ENCODE peak calls at places on chromosomes 13 and 19, in four cellular contexts. Y is K562, P is HepG2, E is SK-N-SH. A is an unnamed sample.

GRCh38 chr13:108851660-108852059 is 222.2 kb downstream of the MYO16 start:
- DNase-seq in Y (no peak), P (no peak), E (no peak), A (no peak)

GRCh38 chr19:34308381-34309367 is 54.3 kb downstream of the GARRE1 start:
- DNase-seq in E (no peak), P (no peak), Y (no peak), A (no peak)

GRCh38 chr19:8640402-8641004 is 10.1 kb downstream of the NFILZ start:
- DNase-seq in E (no peak), Y (no peak), P (peak), A (no peak)

GRCh38 chr19:46471778-46472543 is 598 bp upstream of the PNMA8A start:
- DNase-seq in E (no peak), Y (no peak), P (no peak), A (no peak)

GRCh38 chr19:52778811-52779210 is 7.8 kb downstream of the ZNF600 start:
- DNase-seq in E (no peak), P (no peak), Y (no peak), A (no peak)

GRCh38 chr13:73138276-73138950 is 79.6 kb downstream of the KLF5 start:
- DNase-seq in E (no peak), P (peak), Y (no peak), A (no peak)

GRCh38 chr13:33494596-33495214 is 209.2 kb upstream of the STARD13 start:
- DNase-seq in E (no peak), P (peak), Y (no peak), A (no peak)

GRCh38 chr19:19822148-19822429 is 539 bp upstream of the ZNF506 start:
- DNase-seq in Y (no peak), E (peak), P (no peak), A (no peak)

GRCh38 chr19:32671883-32672282 is 3.1 kb downstream of the ANKRD27 start:
- DNase-seq in P (no peak), E (no peak), Y (peak), A (no peak)

GRCh38 chr19:47313754-47314133 is 4.1 kb downstream of the C5AR1 start:
- DNase-seq in P (no peak), Y (no peak), E (no peak), A (no peak)

GRCh38 chr13:93915269-93915809 is 564.1 kb downstream of the DCT start:
- DNase-seq in Y (no peak), E (no peak), P (no peak), A (no peak)

GRCh38 chr13:110486061-110486780 is 75.3 kb downstream of the RAB20 start:
- DNase-seq in P (no peak), E (no peak), Y (no peak), A (no peak)

GRCh38 chr13:108897955-108898354 is 268.5 kb downstream of the MYO16 start:
- DNase-seq in Y (no peak), E (no peak), P (no peak), A (no peak)

GRCh38 chr19:1824252-1824622 is 12.2 kb upstream of the ATP8B3 start:
- DNase-seq in P (no peak), Y (no peak), E (no peak), A (no peak)

GRCh38 chr13:64305246-64305645 is 2889.6 kb upstream of the PCDH20 start:
- DNase-seq in E (no peak), P (no peak), Y (no peak), A (no peak)

GRCh38 chr13:58625703-58626389 is 994.3 kb downstream of the PCDH17 start:
- DNase-seq in P (no peak), E (no peak), Y (no peak), A (no peak)

GRCh38 chr13:95426631-95427030 is 125.4 kb upstream of the ABCC4 start:
- DNase-seq in E (no peak), P (no peak), Y (no peak), A (no peak)

GRCh38 chr19:7811989-7812388 is 18.0 kb upstream of the EVI5L start:
- DNase-seq in Y (no peak), E (no peak), P (no peak), A (no peak)

GRCh38 chr19:1540353-1540925 is 16.6 kb downstream of the PLK5 start:
- DNase-seq in E (no peak), Y (no peak), P (no peak), A (no peak)

GRCh38 chr19:19446655-19447437 is 41.4 kb downstream of the GATAD2A start:
- DNase-seq in P (no peak), Y (no peak), E (no peak), A (no peak)

GRCh38 chr19:47071731-47072130 is 23.3 kb upstream of the TMEM160 start:
- DNase-seq in P (no peak), E (no peak), Y (no peak), A (no peak)

GRCh38 chr19:11423804-11424318 is 4.7 kb upstream of the RGL3 start:
- DNase-seq in Y (no peak), P (no peak), E (peak), A (no peak)

GRCh38 chr19:35959040-35959967 is 23.1 kb downstream of the LRFN3 start:
- DNase-seq in P (no peak), Y (peak), E (peak), A (peak)

GRCh38 chr13:52034616-52035226 is 10.2 kb downstream of the UTP14C start:
- DNase-seq in P (no peak), Y (no peak), E (no peak), A (no peak)

GRCh38 chr19:7230826-7231225 is 63.4 kb downstream of the INSR start:
- DNase-seq in P (no peak), E (no peak), Y (no peak), A (no peak)

GRCh38 chr13:90185734-90186133 is 1161.8 kb upstream of the MIR17HG start:
- DNase-seq in E (no peak), P (no peak), Y (no peak), A (no peak)

GRCh38 chr19:291561-292280 is 518 bp upstream of the PLPP2 start:
- DNase-seq in P (no peak), E (peak), Y (peak), A (peak)

GRCh38 chr13:111868716-111869115 is 198.2 kb upstream of the SOX1 start:
- DNase-seq in P (no peak), E (no peak), Y (no peak), A (no peak)

GRCh38 chr19:10464456-10464855 is 38.7 kb downstream of the KEAP1 start:
- DNase-seq in P (no peak), E (no peak), Y (no peak), A (no peak)

GRCh38 chr13:109479991-109480696 is 306.2 kb downstream of the IRS2 start:
- DNase-seq in Y (no peak), E (no peak), P (no peak), A (no peak)

GRCh38 chr19:2003901-2004300 is 11.6 kb downstream of the BTBD2 start:
- DNase-seq in Y (no peak), P (no peak), E (no peak), A (no peak)

GRCh38 chr13:21834511-21834910 is 163.6 kb downstream of the FGF9 start:
- DNase-seq in Y (no peak), E (no peak), P (peak), A (no peak)

GRCh38 chr13:32023698-32024097 is 7.9 kb upstream of the FRY start:
- DNase-seq in P (no peak), E (no peak), Y (no peak), A (no peak)

GRCh38 chr19:33677745-33678426 is 56.1 kb downstream of the CHST8 start:
- DNase-seq in E (no peak), Y (peak), P (no peak), A (peak)

GRCh38 chr13:40328091-40328490 is 338.4 kb downstream of the FOXO1 start:
- DNase-seq in E (no peak), Y (no peak), P (no peak), A (no peak)

DNA sequence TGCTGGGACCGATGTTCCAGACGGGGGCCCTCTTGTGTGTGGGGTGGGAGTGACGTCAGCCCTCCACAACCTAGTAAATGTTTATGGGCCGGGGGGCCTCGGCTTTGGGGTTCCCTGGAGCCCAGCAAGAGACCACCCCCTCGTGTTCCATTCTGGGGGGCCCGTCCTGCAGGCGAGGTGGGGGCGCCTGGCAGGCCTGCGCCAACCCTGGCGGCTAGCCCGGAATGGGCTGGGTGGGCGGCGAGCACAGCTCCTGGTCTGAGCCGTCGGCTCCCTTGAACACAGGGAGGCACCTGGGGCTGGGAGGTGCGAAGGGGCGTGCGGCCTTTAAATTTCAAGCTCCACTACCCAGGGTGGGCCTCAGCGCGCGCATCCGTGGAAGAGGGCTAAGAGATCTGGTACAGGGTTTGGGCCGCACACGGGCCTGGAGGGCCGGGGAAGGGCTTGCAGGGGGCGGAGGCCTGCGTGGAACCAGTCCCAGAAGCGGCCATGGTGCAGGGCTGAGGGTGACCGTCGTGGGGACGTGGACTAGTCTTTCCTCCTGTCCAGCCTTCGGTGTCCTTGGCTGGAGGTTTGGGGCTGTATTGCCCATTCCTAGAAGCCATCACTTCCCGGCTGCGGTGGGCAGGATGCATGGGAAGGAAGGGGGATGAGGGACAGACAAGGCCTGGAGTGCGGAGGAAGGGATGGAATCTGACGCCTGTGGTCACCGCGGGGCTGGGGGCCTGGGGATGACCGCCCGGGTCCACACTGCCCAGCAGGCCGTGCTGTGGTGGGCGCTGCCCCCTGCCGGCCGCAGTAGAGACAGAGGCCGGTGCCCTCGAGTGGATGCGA is 11.4 kb downstream of the NDUFA11 start:
- DNase-seq in E (peak), P (no peak), Y (peak), A (peak)
- TF ChIP-seq FOXJ3 in E (no peak), P (no peak), Y (no peak), A (no peak)

GRCh38 chr13:99433543-99434075 is 67.7 kb upstream of the TM9SF2 start:
- DNase-seq in P (no peak), Y (no peak), E (no peak), A (no peak)

GRCh38 chr13:99435116-99435515 is 66.2 kb upstream of the TM9SF2 start:
- DNase-seq in P (no peak), Y (no peak), E (no peak), A (no peak)

GRCh38 chr13:99436013-99436412 is 65.3 kb upstream of the TM9SF2 start:
- DNase-seq in P (peak), E (no peak), Y (no peak), A (no peak)

GRCh38 chr13:99432637-99433542 is 68.4 kb upstream of the TM9SF2 start:
- DNase-seq in Y (no peak), E (no peak), P (peak), A (peak)

DNA sequence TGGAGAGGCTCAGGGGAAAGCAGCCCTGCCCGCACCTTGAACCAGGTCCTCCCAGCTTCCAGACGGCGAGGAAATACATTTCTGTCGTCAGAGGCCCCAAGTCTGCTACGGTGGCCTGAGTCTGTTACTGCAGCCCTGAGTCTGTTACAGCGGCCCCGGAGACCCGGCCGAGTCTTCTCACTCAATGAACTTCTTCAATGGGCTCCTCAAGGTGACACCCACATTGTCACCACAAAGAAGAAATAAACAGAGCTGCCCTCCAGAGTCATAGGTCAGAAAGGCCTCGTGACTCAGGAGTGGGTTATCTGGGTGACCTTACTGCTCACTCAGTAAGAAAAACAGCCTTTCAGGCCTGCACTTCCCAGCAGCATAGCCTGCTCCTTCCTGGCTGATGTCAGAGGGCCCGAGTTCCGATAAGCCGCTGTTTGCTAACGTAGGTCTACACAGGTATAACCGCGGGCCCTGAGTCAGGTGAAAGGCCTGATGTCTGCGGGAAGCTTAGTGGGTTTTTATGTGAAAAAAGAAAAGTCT is 66.9 kb upstream of the TM9SF2 start:
- DNase-seq in E (no peak), Y (peak), P (peak), A (peak)
- TF ChIP-seq FOXJ3 in E (no peak), Y (no peak), P (no peak), A (no peak)

GRCh38 chr19:28457620-28458019 is 755.3 kb downstream of the UQCRFS1 start:
- DNase-seq in E (no peak), P (no peak), Y (no peak), A (no peak)
- TF ChIP-seq FOXJ3 in E (no peak), P (no peak), Y (no peak), A (no peak)

DNA sequence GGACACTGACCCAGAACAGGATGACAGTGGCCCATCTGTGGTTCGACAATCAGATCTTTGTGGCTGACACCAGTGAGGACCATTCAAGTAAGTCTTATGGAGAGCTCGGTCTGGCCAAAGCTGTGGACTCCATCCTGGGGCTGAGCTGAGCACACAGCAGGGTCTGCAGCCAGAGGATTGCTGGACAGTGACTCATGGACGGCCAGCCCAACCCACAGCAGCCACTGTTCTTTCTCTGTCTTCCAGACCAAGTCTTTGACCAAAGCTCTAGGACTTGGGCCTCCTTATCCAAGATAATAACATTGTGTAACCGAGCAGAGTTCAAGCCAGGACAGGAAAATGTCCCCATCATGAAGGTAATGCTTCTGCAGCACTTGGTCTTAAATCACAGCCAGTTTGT is 12.3 kb downstream of the ATP12A start:
- DNase-seq in E (no peak), P (no peak), Y (no peak), A (no peak)
- TF ChIP-seq FOXJ3 in E (no peak), P (no peak), Y (no peak), A (no peak)

GRCh38 chr19:13083627-13084026 is 19.0 kb downstream of the LYL1 start:
- DNase-seq in P (no peak), E (no peak), Y (no peak), A (no peak)

GRCh38 chr19:13083008-13083404 is 19.7 kb downstream of the LYL1 start:
- DNase-seq in P (no peak), Y (no peak), E (no peak), A (no peak)

GRCh38 chr19:13079542-13079986 is 23.1 kb downstream of the LYL1 start:
- DNase-seq in P (no peak), E (peak), Y (peak), A (no peak)

GRCh38 chr19:13085673-13086072 is 17.0 kb downstream of the LYL1 start:
- DNase-seq in E (no peak), P (no peak), Y (no peak), A (no peak)

GRCh38 chr19:13082192-13083007 is 20.3 kb downstream of the LYL1 start:
- DNase-seq in Y (peak), E (peak), P (peak), A (peak)
- TF ChIP-seq FOXJ3 in Y (no peak), E (no peak), P (no peak), A (no peak)

GRCh38 chr19:17025361-17025760 is 1.2 kb downstream of the CPAMD8 start:
- DNase-seq in P (no peak), Y (no peak), E (no peak), A (no peak)
- TF ChIP-seq FOXJ3 in P (no peak), Y (no peak), E (no peak), A (no peak)